ENCODE peak calls at places on chromosomes 5 and 9, in eight cellular contexts. H is psoas muscle; F is CD4-positive, CD25-positive, alpha-beta regulatory T cell; D is heart left ventricle; C is CD8-positive, alpha-beta T cell; J is cardiac muscle cell; W is body of pancreas; L is pancreas. I is an unnamed sample.

GRCh38 chr5:63451188-63451587 is 511.1 kb downstream of the HTR1A start:
- DNase-seq in H (no peak), F (no peak), D (no peak), C (no peak), J (no peak), W (no peak), L (no peak), I (no peak)

GRCh38 chr5:11239261-11239660 is 478.2 kb upstream of the DAP start:
- DNase-seq in H (no peak), F (no peak), D (no peak), C (no peak), J (no peak), W (no peak), L (no peak), I (no peak)

GRCh38 chr5:157535042-157535865 is 40.3 kb downstream of the ADAM19 start:
- DNase-seq in H (peak; percentile 57), F (no peak), D (peak; percentile 84), C (no peak), J (peak; percentile 85), W (peak; percentile 16), L (no peak), I (peak; percentile 78)

GRCh38 chr9:12681620-12682019 is 11.6 kb upstream of the TYRP1 start:
- DNase-seq in H (no peak), F (no peak), D (no peak), C (no peak), J (no peak), W (no peak), L (no peak), I (no peak)

GRCh38 chr9:110114888-110115259 is 93.1 kb downstream of the C9orf152 start:
- DNase-seq in H (no peak), F (no peak), D (peak; percentile 55), C (no peak), J (peak; percentile 89), W (no peak), L (no peak), I (no peak)

GRCh38 chr5:61286446-61287132 is 45.5 kb upstream of the ZSWIM6 start:
- DNase-seq in H (no peak), F (no peak), D (no peak), C (no peak), J (no peak), W (no peak), L (no peak), I (no peak)

GRCh38 chr5:115241881-115242642 is 20.6 kb downstream of the PGGT1B start:
- DNase-seq in H (no peak), F (no peak), D (no peak), C (no peak), J (no peak), W (no peak), L (no peak), I (no peak)

GRCh38 chr5:150473673-150474358 is 24.3 kb upstream of the RPS14 start:
- DNase-seq in H (no peak), F (no peak), D (no peak), C (no peak), J (peak; percentile 28), W (no peak), L (no peak), I (no peak)

GRCh38 chr5:78930742-78931141 is 54.4 kb downstream of the ARSB start:
- DNase-seq in H (no peak), F (no peak), D (no peak), C (no peak), J (peak; percentile 66), W (no peak), L (no peak), I (no peak)

GRCh38 chr9:109117856-109118801 is 1.6 kb downstream of the TMEM245 start:
- DNase-seq in H (peak; percentile 63), F (peak; percentile 36), D (peak; percentile 58), C (peak; percentile 24), J (peak; percentile 96), W (peak; percentile 48), L (peak; percentile 40), I (no peak)

GRCh38 chr5:181129601-181130000 is 1.4 kb downstream of the OR2V1 start:
- DNase-seq in H (no peak), F (no peak), D (no peak), C (no peak), J (no peak), W (no peak), L (no peak), I (no peak)

GRCh38 chr5:164188733-164189148 is 683.3 kb downstream of the MAT2B start:
- DNase-seq in H (no peak), F (no peak), D (no peak), C (no peak), J (no peak), W (no peak), L (no peak), I (no peak)

GRCh38 chr9:95580812-95581761 is 64.3 kb upstream of the PTCH1 start:
- DNase-seq in H (no peak), F (no peak), D (no peak), C (no peak), J (no peak), W (no peak), L (no peak), I (no peak)

GRCh38 chr9:120264528-120264927 is 315.4 kb downstream of the CDK5RAP2 start:
- DNase-seq in H (no peak), F (no peak), D (no peak), C (no peak), J (no peak), W (no peak), L (no peak), I (no peak)

GRCh38 chr5:138033275-138033808 is 463 bp upstream of the FAM13B start:
- DNase-seq in H (no peak), F (no peak), D (no peak), C (no peak), J (no peak), W (no peak), L (no peak), I (no peak)

GRCh38 chr9:129490583-129491485 is 130.1 kb downstream of the C9orf50 start:
- DNase-seq in H (no peak), F (no peak), D (no peak), C (no peak), J (no peak), W (peak; percentile 61), L (peak; percentile 67), I (no peak)

GRCh38 chr9:128690684-128691034 is 1.6 kb downstream of the SET start:
- DNase-seq in H (no peak), F (no peak), D (no peak), C (no peak), J (no peak), W (no peak), L (no peak), I (no peak)

GRCh38 chr9:79013715-79014610 is 557.8 kb upstream of the TLE4 start:
- DNase-seq in H (no peak), F (no peak), D (no peak), C (no peak), J (peak; percentile 9), W (no peak), L (no peak), I (no peak)

GRCh38 chr9:76302947-76303550 is 91.2 kb downstream of the RFK start:
- DNase-seq in H (no peak), F (no peak), D (no peak), C (peak; percentile 8), J (peak; percentile 77), W (peak; percentile 35), L (no peak), I (no peak)

GRCh38 chr5:95822408-95823240 is at the start of gene GLRX:
- DNase-seq in H (peak; percentile 84), F (peak; percentile 51), D (peak; percentile 77), C (peak; percentile 57), J (peak; percentile 85), W (peak; percentile 79), L (peak; percentile 52), I (peak; percentile 82)

DNA sequence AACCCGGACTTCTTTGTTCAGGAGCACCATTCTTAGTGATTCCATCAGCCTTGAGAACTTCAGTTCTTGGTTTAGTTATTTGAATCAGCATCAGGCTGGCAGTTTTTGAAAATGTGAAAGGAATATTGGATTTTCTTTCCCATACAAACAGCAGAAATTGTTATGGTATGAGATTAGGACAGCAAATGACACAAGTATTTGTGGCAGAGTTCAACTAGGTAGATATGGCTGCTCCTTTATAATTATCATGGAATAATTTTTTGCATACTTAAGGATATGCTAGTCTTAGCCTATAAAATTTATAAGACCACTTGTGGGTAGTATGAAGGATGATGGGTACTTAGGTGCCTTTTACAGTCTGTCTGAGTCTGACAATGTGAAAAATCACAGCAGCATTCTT is 25.5 kb downstream of the ERAP2 start:
- DNase-seq in H (no peak), F (no peak), D (no peak), C (no peak), J (no peak), W (no peak), L (no peak), I (no peak)
- H3K36me3 ChIP-seq in H (peaks cover 35% of the 10 kb centered on the region), F (peaks cover 87% of the 10 kb centered on the region), D (peaks cover 73% of the 10 kb centered on the region), C (peaks cover 39% of the 10 kb centered on the region), J (no peaks in the 10 kb centered on the region), W (no peaks in the 10 kb centered on the region), L (no peaks in the 10 kb centered on the region), I (no peaks in the 10 kb centered on the region)

GRCh38 chr5:93576015-93576414 is 5.0 kb downstream of the NR2F1-AS1 start:
- DNase-seq in H (no peak), F (no peak), D (no peak), C (no peak), J (no peak), W (no peak), L (no peak), I (no peak)
- H3K4me1 ChIP-seq in H (peaks cover 7% of the 10 kb centered on the region), F (peaks cover 37% of the 10 kb centered on the region), D (peaks cover 27% of the 10 kb centered on the region), C (peaks cover 33% of the 10 kb centered on the region), J (peaks cover 17% of the 10 kb centered on the region), W (peaks cover 39% of the 10 kb centered on the region), L (peaks cover 2% of the 10 kb centered on the region), I (no peaks in the 10 kb centered on the region)

DNA sequence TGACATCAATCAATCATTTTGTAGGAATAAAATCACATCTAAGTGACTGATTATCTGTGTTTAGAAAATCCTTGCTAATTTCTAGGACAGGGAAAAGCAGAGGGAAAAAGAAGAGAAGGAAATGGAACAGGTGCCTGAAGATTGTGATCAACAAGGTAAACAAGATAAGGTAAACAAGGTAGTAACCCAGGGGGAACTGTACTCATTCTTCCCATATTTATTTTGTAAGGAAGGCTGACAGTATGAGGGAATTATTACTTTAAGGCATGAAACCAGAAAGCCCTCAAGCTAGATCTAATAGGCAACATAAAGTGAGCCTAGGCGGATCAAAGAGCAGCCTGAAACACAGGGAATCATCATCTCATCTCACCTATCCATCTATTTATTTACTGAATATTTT is 231.1 kb downstream of the MLLT3 start:
- DNase-seq in H (no peak), F (no peak), D (no peak), C (no peak), J (no peak), W (no peak), L (no peak), I (no peak)
- H3K36me3 ChIP-seq in H (no peaks in the 10 kb centered on the region), F (peaks cover 1% of the 10 kb centered on the region), D (no peaks in the 10 kb centered on the region), C (no peaks in the 10 kb centered on the region), J (no peaks in the 10 kb centered on the region), W (no peaks in the 10 kb centered on the region), L (no peaks in the 10 kb centered on the region), I (no peaks in the 10 kb centered on the region)

GRCh38 chr5:116650964-116651363 is 76.3 kb upstream of the SEMA6A start:
- DNase-seq in H (no peak), F (no peak), D (no peak), C (no peak), J (no peak), W (no peak), L (no peak), I (no peak)
- H3K4me1 ChIP-seq in H (no peaks in the 10 kb centered on the region), F (no peaks in the 10 kb centered on the region), D (peaks cover 18% of the 10 kb centered on the region), C (no peaks in the 10 kb centered on the region), J (peaks cover 14% of the 10 kb centered on the region), W (no peaks in the 10 kb centered on the region), L (no peaks in the 10 kb centered on the region), I (no peaks in the 10 kb centered on the region)

I was measured in aorta.